ENCODE peak calls at places on chromosomes 5 and 9, in nine cellular contexts. F is T-helper 9 cell; N is uterus; P is HEK293T; H is A549; Z is cardiac fibroblast; B is activated CD8-positive, alpha-beta memory T cell treated with anti-CD3 and anti-CD28 coated beads, Interleukin-2, amount 50 U/mL, for 4 hours; K is GM18507; J is dorsolateral prefrontal cortex. L is an unnamed sample.

GRCh38 chr5:167743685-167744084 is 547.8 kb upstream of the WWC1 start:
- DNase-seq in F (no peak), N (no peak), P (no peak), H (no peak), Z (peak), B (no peak), K (no peak), J (no peak), L (no peak)

GRCh38 chr5:115939059-115939458 is 23.2 kb upstream of the LVRN start:
- DNase-seq in F (no peak), N (no peak), P (no peak), H (no peak), Z (no peak), B (no peak), K (no peak), J (no peak), L (no peak)

GRCh38 chr9:101727621-101728524 is 10.6 kb downstream of the GRIN3A start:
- DNase-seq in F (no peak), N (no peak), P (peak), H (peak), Z (peak), B (no peak), K (no peak), J (no peak), L (no peak)

GRCh38 chr5:176803943-176804498 is 6.3 kb upstream of the UNC5A start:
- DNase-seq in F (no peak), N (no peak), P (peak), H (no peak), Z (peak), B (no peak), K (no peak), J (no peak), L (no peak)

GRCh38 chr9:91099471-91099870 is 262.2 kb downstream of the AUH start:
- DNase-seq in F (no peak), N (no peak), P (no peak), H (no peak), Z (no peak), B (no peak), K (no peak), J (no peak), L (no peak)

GRCh38 chr9:33007755-33008154 is 6.3 kb upstream of the APTX start:
- DNase-seq in F (no peak), N (no peak), P (no peak), H (no peak), Z (no peak), B (no peak), K (no peak), J (no peak), L (no peak)

GRCh38 chr5:37771731-37772130 is 68.1 kb downstream of the GDNF start:
- DNase-seq in F (no peak), N (no peak), P (no peak), H (no peak), Z (peak), B (no peak), K (no peak), J (no peak), L (no peak)

GRCh38 chr9:89051421-89051820 is 60.2 kb downstream of the S1PR3 start:
- DNase-seq in F (no peak), N (no peak), P (no peak), H (no peak), Z (no peak), B (no peak), K (no peak), J (no peak), L (no peak)

GRCh38 chr9:126410229-126410628 is 83.6 kb downstream of the MVB12B start:
- DNase-seq in F (no peak), N (no peak), P (no peak), H (no peak), Z (no peak), B (no peak), K (no peak), J (no peak), L (no peak)

GRCh38 chr5:171428849-171429542 is 9.5 kb downstream of the FGF18 start:
- DNase-seq in F (no peak), N (no peak), P (no peak), H (no peak), Z (no peak), B (peak), K (no peak), J (peak), L (no peak)

L was measured in CD4-positive, alpha-beta T cell.